ENCODE peak calls at places on chromosomes 1 and 21, in nine cellular contexts. N is endothelial cell, A is nucleus accumbens, W is NCI-H1092 treated with DMSO at 0.1 percent for 48 hours, K is GM06990, T is ureter, O is heart right ventricle, Z is nephron progenitor cell, F is germinal center. Q is an unnamed sample.

GRCh38 chr1:5250336-5250735 is 595.9 kb downstream of the AJAP1 start:
- DNase-seq in T (no peak), K (no peak), A (no peak), O (no peak), N (no peak), Z (no peak), F (no peak), W (no peak), Q (no peak)

GRCh38 chr1:183069562-183070216 is 46.5 kb downstream of the LAMC1 start:
- DNase-seq in A (no peak), N (no peak), T (no peak), F (no peak), K (no peak), W (peak), Z (no peak), O (no peak), Q (no peak)

GRCh38 chr1:232743999-232744398 is 61.2 kb upstream of the MAP10 start:
- DNase-seq in F (no peak), O (no peak), T (no peak), W (no peak), K (no peak), Z (no peak), N (no peak), A (no peak), Q (no peak)

GRCh38 chr21:38272215-38272614 is 15.4 kb downstream of the KCNJ15 start:
- DNase-seq in O (no peak), W (no peak), N (no peak), A (no peak), K (no peak), T (no peak), Z (no peak), F (no peak), Q (no peak)

GRCh38 chr1:78360584-78360983 is 130.2 kb upstream of the PTGFR start:
- DNase-seq in O (no peak), A (no peak), K (no peak), Z (no peak), N (no peak), T (no peak), W (no peak), F (no peak), Q (no peak)

GRCh38 chr1:230112131-230112701 is 45.2 kb downstream of the GALNT2 start:
- DNase-seq in W (no peak), A (peak), O (no peak), N (no peak), Z (no peak), F (no peak), T (no peak), K (no peak), Q (no peak)

GRCh38 chr1:38027201-38028104 is 14.9 kb downstream of the UTP11 start:
- DNase-seq in A (no peak), O (no peak), T (peak), K (no peak), F (no peak), Z (no peak), W (no peak), N (no peak), Q (no peak)

GRCh38 chr1:22689505-22689904 is 21.1 kb upstream of the EPHB2 start:
- DNase-seq in K (no peak), A (no peak), Z (no peak), W (peak), T (no peak), F (no peak), N (no peak), O (no peak), Q (no peak)

GRCh38 chr1:208189183-208189582 is 55.0 kb downstream of the PLXNA2 start:
- DNase-seq in Z (no peak), A (no peak), F (peak), O (no peak), K (peak), N (no peak), W (no peak), T (no peak), Q (no peak)

GRCh38 chr1:112721966-112722524 is 6.9 kb upstream of the PPM1J start:
- DNase-seq in T (no peak), K (no peak), F (no peak), A (no peak), W (peak), O (no peak), Z (no peak), N (no peak), Q (no peak)

Q was measured in vagina.